ENCODE peak calls at places on chromosome 12, in four cellular contexts. One of them, this sample, is unnamed.

GRCh38 chr12:23140710-23141109 is 515.7 kb downstream of the ETNK1 start:
- DNase-seq in colonic mucosa: no peak
- DNase-seq in right lobe of liver: no peak
- DNase-seq in mesothelial cell of epicardium: no peak
- DNase-seq in this sample: no peak

GRCh38 chr12:64473176-64473575 is 21.3 kb downstream of the TBK1 start:
- DNase-seq in colonic mucosa: no peak
- DNase-seq in right lobe of liver: no peak
- DNase-seq in mesothelial cell of epicardium: no peak
- DNase-seq in this sample: no peak

GRCh38 chr12:114682101-114682919 is 1.7 kb downstream of the TBX3 start:
- DNase-seq in colonic mucosa: no peak
- DNase-seq in right lobe of liver: peak
- DNase-seq in mesothelial cell of epicardium: no peak
- DNase-seq in this sample: no peak

GRCh38 chr12:6963741-6964446 is 6.6 kb downstream of the PHB2 start:
- DNase-seq in colonic mucosa: peak
- DNase-seq in right lobe of liver: no peak
- DNase-seq in mesothelial cell of epicardium: no peak
- DNase-seq in this sample: peak

GRCh38 chr12:127567531-127567930 is 699.4 kb upstream of the TMEM132C start:
- DNase-seq in colonic mucosa: no peak
- DNase-seq in right lobe of liver: no peak
- DNase-seq in mesothelial cell of epicardium: no peak
- DNase-seq in this sample: no peak

GRCh38 chr12:79482323-79482722 is 208.4 kb downstream of the PAWR start:
- DNase-seq in colonic mucosa: no peak
- DNase-seq in right lobe of liver: no peak
- DNase-seq in mesothelial cell of epicardium: no peak
- DNase-seq in this sample: no peak

GRCh38 chr12:104764225-104765073 is 193.6 kb downstream of the SLC41A2 start:
- DNase-seq in colonic mucosa: no peak
- DNase-seq in right lobe of liver: no peak
- DNase-seq in mesothelial cell of epicardium: no peak
- DNase-seq in this sample: no peak

GRCh38 chr12:89732511-89732910 is 23.9 kb upstream of the ATP2B1 start:
- DNase-seq in colonic mucosa: no peak
- DNase-seq in right lobe of liver: no peak
- DNase-seq in mesothelial cell of epicardium: no peak
- DNase-seq in this sample: no peak

GRCh38 chr12:121441555-121441954 is 41.6 kb downstream of the RNF34 start:
- DNase-seq in colonic mucosa: peak
- DNase-seq in right lobe of liver: no peak
- DNase-seq in mesothelial cell of epicardium: no peak
- DNase-seq in this sample: no peak

GRCh38 chr12:116040412-116040811 is 237.1 kb downstream of the MED13L start:
- DNase-seq in colonic mucosa: no peak
- DNase-seq in right lobe of liver: no peak
- DNase-seq in mesothelial cell of epicardium: no peak
- DNase-seq in this sample: no peak

GRCh38 chr12:128840862-128841468 is 12.3 kb upstream of the GLT1D1 start:
- DNase-seq in colonic mucosa: no peak
- DNase-seq in right lobe of liver: no peak
- DNase-seq in mesothelial cell of epicardium: no peak
- DNase-seq in this sample: no peak

GRCh38 chr12:17992002-17992656 is 97.9 kb downstream of the RERGL start:
- DNase-seq in colonic mucosa: no peak
- DNase-seq in right lobe of liver: no peak
- DNase-seq in mesothelial cell of epicardium: no peak
- DNase-seq in this sample: no peak

GRCh38 chr12:100539209-100539608 is 34.3 kb upstream of the GAS2L3 start:
- DNase-seq in colonic mucosa: peak
- DNase-seq in right lobe of liver: no peak
- DNase-seq in mesothelial cell of epicardium: peak
- DNase-seq in this sample: no peak

GRCh38 chr12:108768591-108769500 is 37.5 kb upstream of the CORO1C start:
- DNase-seq in colonic mucosa: peak
- DNase-seq in right lobe of liver: peak
- DNase-seq in mesothelial cell of epicardium: no peak
- DNase-seq in this sample: peak

GRCh38 chr12:58916891-58917570 is 3.3 kb downstream of the LRIG3 start:
- DNase-seq in colonic mucosa: peak
- DNase-seq in right lobe of liver: no peak
- DNase-seq in mesothelial cell of epicardium: no peak
- DNase-seq in this sample: no peak

DNA sequence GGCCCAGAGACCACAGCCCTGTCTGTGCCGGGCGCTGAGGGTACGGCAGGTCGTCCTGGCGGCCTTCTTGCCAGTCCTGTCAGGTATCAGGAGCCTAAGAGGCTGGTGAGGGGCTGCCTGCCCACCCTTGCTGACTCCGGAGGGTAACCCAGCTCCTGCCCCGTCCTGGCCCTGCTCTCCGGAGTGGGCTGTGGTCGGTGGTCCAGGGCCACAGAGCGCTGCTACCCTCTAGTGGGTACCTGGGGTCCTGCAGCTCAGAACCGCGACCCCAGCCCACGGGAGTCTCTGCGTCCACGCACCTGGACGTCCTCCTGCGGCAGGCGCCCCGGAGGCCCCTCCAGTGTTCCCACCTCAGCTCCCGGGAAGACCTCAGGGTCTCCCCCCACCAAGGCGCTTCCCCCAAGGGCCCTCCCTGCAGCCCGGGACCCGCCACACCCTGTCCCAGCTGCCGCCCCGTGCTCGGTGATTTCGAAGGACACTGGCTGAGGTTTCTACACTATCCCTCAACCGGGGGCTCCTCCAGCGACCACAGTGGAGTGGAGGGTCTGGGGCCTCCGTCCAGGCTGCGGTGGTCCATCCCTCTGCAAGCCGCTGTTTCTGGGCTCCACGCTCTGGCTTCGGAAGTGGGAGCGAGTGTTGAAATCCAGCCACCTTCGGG is 75.9 kb upstream of the FBRSL1 start:
- DNase-seq in colonic mucosa: no peak
- DNase-seq in right lobe of liver: no peak
- DNase-seq in mesothelial cell of epicardium: no peak
- DNase-seq in this sample: no peak
- TF ChIP-seq CTCF in colonic mucosa: peak
- TF ChIP-seq CTCF in right lobe of liver: peak
- TF ChIP-seq CTCF in mesothelial cell of epicardium: peak
- TF ChIP-seq CTCF in this sample: peak

DNA sequence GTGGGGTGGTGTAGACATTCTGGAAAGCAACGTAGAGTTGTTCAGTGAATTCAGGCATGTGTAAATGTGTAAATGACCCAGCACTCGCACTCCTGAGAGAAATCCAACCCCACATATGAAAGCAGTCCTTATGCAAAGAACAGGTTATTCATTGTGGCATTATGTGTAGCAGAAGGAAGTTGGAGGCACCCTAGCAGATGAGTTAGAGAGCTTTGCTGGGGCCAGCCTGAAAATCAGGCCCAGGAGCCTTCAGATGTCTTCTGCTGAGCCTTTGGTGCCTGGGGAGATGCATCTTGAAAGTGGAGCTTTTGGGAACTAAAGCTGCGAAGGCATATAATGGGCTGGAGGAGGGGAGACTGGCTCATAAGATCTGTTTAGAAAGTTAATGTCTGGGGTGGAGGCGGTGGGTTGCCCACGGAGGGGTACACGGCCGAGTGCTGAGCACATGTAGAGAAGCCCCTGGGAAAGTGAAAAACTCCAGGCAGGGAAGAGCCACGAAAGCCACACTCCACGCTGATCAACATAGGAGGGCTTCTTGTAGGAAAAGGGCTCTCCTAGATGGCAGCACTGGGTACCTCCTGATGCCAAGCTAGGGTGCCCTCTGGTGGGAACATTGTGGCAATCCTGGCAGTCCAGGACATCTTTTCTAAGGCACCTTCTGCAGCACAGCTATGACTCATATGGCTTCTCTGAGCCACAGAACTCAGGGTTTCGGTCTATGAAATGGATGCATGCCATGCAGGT is 6.1 kb upstream of the KRT83 start:
- DNase-seq in colonic mucosa: peak
- DNase-seq in right lobe of liver: peak
- DNase-seq in mesothelial cell of epicardium: peak
- DNase-seq in this sample: peak
- TF ChIP-seq CTCF in colonic mucosa: peak
- TF ChIP-seq CTCF in right lobe of liver: peak
- TF ChIP-seq CTCF in mesothelial cell of epicardium: peak
- TF ChIP-seq CTCF in this sample: peak

GRCh38 chr12:82383930-82384513 is 25.7 kb downstream of the METTL25 start:
- DNase-seq in colonic mucosa: no peak
- DNase-seq in right lobe of liver: no peak
- DNase-seq in mesothelial cell of epicardium: no peak
- DNase-seq in this sample: no peak
- TF ChIP-seq CTCF in colonic mucosa: peak
- TF ChIP-seq CTCF in right lobe of liver: peak
- TF ChIP-seq CTCF in mesothelial cell of epicardium: peak
- TF ChIP-seq CTCF in this sample: peak

GRCh38 chr12:49189731-49190314 is 943 bp upstream of the TUBA1A start:
- DNase-seq in colonic mucosa: no peak
- DNase-seq in right lobe of liver: no peak
- DNase-seq in mesothelial cell of epicardium: no peak
- DNase-seq in this sample: no peak

GRCh38 chr12:49188916-49189367 is at the start of gene TUBA1A:
- DNase-seq in colonic mucosa: peak
- DNase-seq in right lobe of liver: peak
- DNase-seq in mesothelial cell of epicardium: peak
- DNase-seq in this sample: peak

GRCh38 chr12:49190317-49190716 is 1.4 kb upstream of the TUBA1A start:
- DNase-seq in colonic mucosa: no peak
- DNase-seq in right lobe of liver: no peak
- DNase-seq in mesothelial cell of epicardium: no peak
- DNase-seq in this sample: no peak

GRCh38 chr12:49187184-49187583 is 1.7 kb downstream of the TUBA1A start:
- DNase-seq in colonic mucosa: peak
- DNase-seq in right lobe of liver: no peak
- DNase-seq in mesothelial cell of epicardium: no peak
- DNase-seq in this sample: peak

DNA sequence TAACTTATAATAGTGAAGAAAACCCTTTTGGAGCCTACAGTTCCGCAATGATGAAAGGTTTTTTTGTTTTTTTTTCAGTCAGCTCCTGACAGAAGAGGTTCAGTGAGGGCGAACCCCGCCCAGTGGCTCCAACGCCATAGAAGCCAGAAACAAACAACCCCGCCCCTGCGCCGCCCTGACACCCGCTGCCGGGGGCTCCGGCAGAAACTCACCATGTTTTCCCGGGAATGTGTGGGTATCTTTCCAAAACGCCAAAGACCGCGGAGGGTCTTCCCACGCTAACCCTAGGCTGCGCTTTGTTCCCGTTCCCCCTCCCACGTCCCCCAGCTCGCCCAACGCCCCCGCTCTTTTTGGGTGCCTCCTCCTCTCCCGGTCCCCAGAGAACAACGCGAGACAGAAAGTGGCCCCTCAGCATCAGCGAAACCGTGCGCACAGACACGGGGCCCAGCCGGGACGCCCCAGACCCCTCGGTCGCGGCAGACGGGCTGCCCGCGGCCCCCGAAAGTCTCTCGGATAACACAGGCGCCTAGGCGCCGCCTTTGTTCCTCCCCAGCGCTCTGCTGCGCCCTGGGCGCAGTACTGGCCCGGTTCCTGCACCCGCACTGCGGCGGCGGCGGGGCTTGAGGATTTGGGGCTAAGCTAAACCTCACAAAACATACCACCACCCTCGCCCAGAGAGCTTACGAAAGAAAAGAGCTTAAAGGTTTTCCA is 520 bp downstream of the TUBA1A start:
- DNase-seq in colonic mucosa: peak
- DNase-seq in right lobe of liver: peak
- DNase-seq in mesothelial cell of epicardium: peak
- DNase-seq in this sample: peak
- TF ChIP-seq CTCF in colonic mucosa: no peak
- TF ChIP-seq CTCF in right lobe of liver: no peak
- TF ChIP-seq CTCF in mesothelial cell of epicardium: no peak
- TF ChIP-seq CTCF in this sample: peak

GRCh38 chr12:110702081-110702480 is 13.2 kb upstream of the HVCN1 start:
- DNase-seq in colonic mucosa: no peak
- DNase-seq in right lobe of liver: no peak
- DNase-seq in mesothelial cell of epicardium: no peak
- DNase-seq in this sample: no peak

GRCh38 chr12:110699591-110700445 is 10.9 kb upstream of the HVCN1 start:
- DNase-seq in colonic mucosa: no peak
- DNase-seq in right lobe of liver: no peak
- DNase-seq in mesothelial cell of epicardium: no peak
- DNase-seq in this sample: no peak

GRCh38 chr12:110694330-110694891 is 5.5 kb upstream of the HVCN1 start:
- DNase-seq in colonic mucosa: no peak
- DNase-seq in right lobe of liver: no peak
- DNase-seq in mesothelial cell of epicardium: no peak
- DNase-seq in this sample: peak

GRCh38 chr12:110696283-110696682 is 7.4 kb upstream of the HVCN1 start:
- DNase-seq in colonic mucosa: no peak
- DNase-seq in right lobe of liver: no peak
- DNase-seq in mesothelial cell of epicardium: no peak
- DNase-seq in this sample: no peak

GRCh38 chr12:110698171-110698902 is 9.4 kb upstream of the HVCN1 start:
- DNase-seq in colonic mucosa: peak
- DNase-seq in right lobe of liver: peak
- DNase-seq in mesothelial cell of epicardium: no peak
- DNase-seq in this sample: peak
- TF ChIP-seq CTCF in colonic mucosa: peak
- TF ChIP-seq CTCF in right lobe of liver: peak
- TF ChIP-seq CTCF in mesothelial cell of epicardium: peak
- TF ChIP-seq CTCF in this sample: peak

This sample was measured in left ventricle myocardium inferior.